ENCODE peak calls at places on chromosomes 16 and 17, in ten cellular contexts. V, H, J, K, E, U, I, Q, L and X are unnamed samples.

GRCh38 chr16:85626191-85626951 is 13.2 kb downstream of the GSE1 start:
- DNase-seq in V (no peak), H (no peak), J (no peak), K (no peak), E (no peak), U (peak), I (no peak), Q (no peak), L (no peak), X (no peak)

GRCh38 chr17:58330544-58330996 is 2.0 kb upstream of the TSPOAP1 start:
- DNase-seq in V (no peak), H (no peak), J (no peak), K (no peak), E (no peak), U (no peak), I (peak), Q (no peak), L (no peak), X (no peak)

GRCh38 chr16:68711421-68712139 is 25.5 kb upstream of the CDH1 start:
- DNase-seq in V (no peak), H (no peak), J (no peak), K (no peak), E (no peak), U (no peak), I (no peak), Q (no peak), L (no peak), X (no peak)

GRCh38 chr17:82560802-82561428 is 41.4 kb downstream of the FOXK2 start:
- DNase-seq in V (no peak), H (no peak), J (no peak), K (no peak), E (no peak), U (no peak), I (no peak), Q (no peak), L (no peak), X (no peak)

GRCh38 chr16:83887564-83887963 is 11.4 kb upstream of the MLYCD start:
- DNase-seq in V (no peak), H (no peak), J (no peak), K (no peak), E (no peak), U (no peak), I (no peak), Q (no peak), L (no peak), X (no peak)

GRCh38 chr17:2949469-2950044 is 113.8 kb downstream of the OR1D5 start:
- DNase-seq in V (no peak), H (peak), J (no peak), K (peak), E (no peak), U (no peak), I (no peak), Q (no peak), L (peak), X (no peak)

GRCh38 chr17:47218896-47219430 is 9.8 kb downstream of the MYL4 start:
- DNase-seq in V (no peak), H (no peak), J (no peak), K (no peak), E (no peak), U (no peak), I (no peak), Q (no peak), L (no peak), X (peak)

GRCh38 chr17:47694018-47694817 is at the start of gene TBKBP1:
- DNase-seq in V (no peak), H (no peak), J (no peak), K (no peak), E (peak), U (peak), I (peak), Q (peak), L (no peak), X (peak)

GRCh38 chr17:63446981-63447687 is 1.0 kb upstream of the CYB561 start:
- DNase-seq in V (no peak), H (no peak), J (no peak), K (no peak), E (no peak), U (no peak), I (peak), Q (peak), L (no peak), X (peak)

GRCh38 chr16:57994778-57995177 is 5.7 kb downstream of the ZNF319 start:
- DNase-seq in V (no peak), H (peak), J (no peak), K (peak), E (peak), U (no peak), I (no peak), Q (no peak), L (peak), X (no peak)

GRCh38 chr16:69839240-69839688 is 77.1 kb downstream of the WWP2 start:
- DNase-seq in V (no peak), H (no peak), J (no peak), K (peak), E (no peak), U (no peak), I (no peak), Q (no peak), L (no peak), X (no peak)

GRCh38 chr17:80270836-80271235 is 10.2 kb downstream of the RNF213 start:
- DNase-seq in V (no peak), H (no peak), J (no peak), K (no peak), E (peak), U (no peak), I (peak), Q (no peak), L (no peak), X (no peak)

GRCh38 chr17:68792873-68793272 is 162.3 kb downstream of the ABCA8 start:
- DNase-seq in V (no peak), H (no peak), J (no peak), K (peak), E (no peak), U (no peak), I (no peak), Q (no peak), L (no peak), X (no peak)

GRCh38 chr17:60247836-60248461 is 98.2 kb downstream of the CA4 start:
- DNase-seq in V (no peak), H (no peak), J (no peak), K (no peak), E (no peak), U (no peak), I (no peak), Q (no peak), L (no peak), X (no peak)

GRCh38 chr17:14719942-14720341 is 419.1 kb downstream of the HS3ST3B1 start:
- DNase-seq in V (no peak), H (no peak), J (no peak), K (no peak), E (no peak), U (no peak), I (no peak), Q (no peak), L (no peak), X (no peak)

GRCh38 chr16:77993111-77993571 is 29.2 kb upstream of the CLEC3A start:
- DNase-seq in V (no peak), H (no peak), J (no peak), K (no peak), E (no peak), U (no peak), I (no peak), Q (no peak), L (peak), X (no peak)

GRCh38 chr17:57308543-57309186 is 52.3 kb downstream of the MSI2 start:
- DNase-seq in V (no peak), H (no peak), J (no peak), K (no peak), E (no peak), U (no peak), I (no peak), Q (no peak), L (no peak), X (no peak)

GRCh38 chr16:91484-91883 is 13.5 kb downstream of the MPG start:
- DNase-seq in V (no peak), H (no peak), J (no peak), K (no peak), E (no peak), U (no peak), I (no peak), Q (no peak), L (no peak), X (no peak)

GRCh38 chr16:85321856-85322271 is 209.6 kb upstream of the CIBAR2 start:
- DNase-seq in V (no peak), H (peak), J (peak), K (no peak), E (peak), U (no peak), I (no peak), Q (no peak), L (peak), X (peak)

GRCh38 chr16:59090501-59090900 is 356.4 kb upstream of the GOT2 start:
- DNase-seq in V (no peak), H (no peak), J (no peak), K (no peak), E (no peak), U (no peak), I (no peak), Q (no peak), L (no peak), X (no peak)

GRCh38 chr16:349211-349610 is 3.3 kb downstream of the AXIN1 start:
- DNase-seq in V (no peak), H (no peak), J (no peak), K (no peak), E (no peak), U (no peak), I (no peak), Q (no peak), L (no peak), X (no peak)

GRCh38 chr17:18314059-18314730 is 599 bp downstream of the TOP3A start:
- DNase-seq in V (no peak), H (peak), J (no peak), K (no peak), E (peak), U (peak), I (no peak), Q (no peak), L (no peak), X (peak)

GRCh38 chr17:80918731-80919130 is 72.9 kb upstream of the CHMP6 start:
- DNase-seq in V (no peak), H (no peak), J (no peak), K (no peak), E (no peak), U (no peak), I (no peak), Q (no peak), L (no peak), X (no peak)

GRCh38 chr16:26158142-26158759 is 466.5 kb downstream of the HS3ST4 start:
- DNase-seq in V (no peak), H (no peak), J (no peak), K (no peak), E (no peak), U (no peak), I (no peak), Q (no peak), L (no peak), X (no peak)

GRCh38 chr16:69727916-69728270 is 1.5 kb upstream of the NQO1 start:
- DNase-seq in V (no peak), H (no peak), J (peak), K (no peak), E (no peak), U (no peak), I (no peak), Q (no peak), L (no peak), X (no peak)

GRCh38 chr16:13436641-13437423 is 483.1 kb upstream of the ERCC4 start:
- DNase-seq in V (no peak), H (no peak), J (no peak), K (no peak), E (no peak), U (no peak), I (no peak), Q (no peak), L (no peak), X (no peak)

GRCh38 chr16:70770291-70770967 is 30.5 kb downstream of the VAC14 start:
- DNase-seq in V (no peak), H (no peak), J (no peak), K (no peak), E (peak), U (no peak), I (no peak), Q (no peak), L (no peak), X (no peak)

GRCh38 chr16:88618182-88618955 is 20.0 kb upstream of the IL17C start:
- DNase-seq in V (no peak), H (no peak), J (no peak), K (no peak), E (no peak), U (no peak), I (no peak), Q (no peak), L (no peak), X (no peak)

GRCh38 chr17:66625321-66625767 is 209.6 kb upstream of the CACNG5 start:
- DNase-seq in V (no peak), H (peak), J (no peak), K (peak), E (peak), U (peak), I (no peak), Q (no peak), L (no peak), X (peak)

GRCh38 chr16:64311241-64311640 is 810.6 kb downstream of the CDH11 start:
- DNase-seq in V (no peak), H (no peak), J (no peak), K (no peak), E (no peak), U (no peak), I (no peak), Q (no peak), L (no peak), X (no peak)

GRCh38 chr17:38454528-38454927 is 26.3 kb downstream of the ARHGAP23 start:
- DNase-seq in V (no peak), H (peak), J (peak), K (peak), E (peak), U (no peak), I (no peak), Q (no peak), L (peak), X (peak)

GRCh38 chr17:66776999-66777688 is 57.8 kb upstream of the CACNG5 start:
- DNase-seq in V (no peak), H (no peak), J (no peak), K (no peak), E (no peak), U (no peak), I (no peak), Q (no peak), L (no peak), X (no peak)

GRCh38 chr17:63838586-63839184 is 3.8 kb downstream of the SMARCD2 start:
- DNase-seq in V (no peak), H (peak), J (peak), K (no peak), E (no peak), U (no peak), I (no peak), Q (no peak), L (peak), X (no peak)

GRCh38 chr17:82492647-82493516 is 26.6 kb upstream of the FOXK2 start:
- DNase-seq in V (no peak), H (peak), J (no peak), K (no peak), E (peak), U (no peak), I (no peak), Q (no peak), L (no peak), X (no peak)

GRCh38 chr16:2473999-2474876 is 689 bp upstream of the TBC1D24 start:
- DNase-seq in V (no peak), H (peak), J (no peak), K (peak), E (peak), U (no peak), I (peak), Q (peak), L (no peak), X (peak)